ENCODE peak calls at places on chromosome 5, in five cellular contexts. One of them, this sample, is unnamed.

GRCh38 chr5:122351416-122352157 is 39.5 kb downstream of the SNCAIP start:
- DNase-seq in B cell: no peak
- DNase-seq in A172: no peak
- DNase-seq in LoVo: no peak
- DNase-seq in PC-3: no peak
- DNase-seq in this sample: no peak

GRCh38 chr5:123215929-123216702 is 127.1 kb downstream of the PRDM6 start:
- DNase-seq in A172: peak; percentile 9
- DNase-seq in PC-3: no peak
- DNase-seq in B cell: no peak
- DNase-seq in LoVo: no peak
- DNase-seq in this sample: peak; percentile 22

GRCh38 chr5:178249191-178249989 is 16.8 kb upstream of the PHYKPL start:
- DNase-seq in A172: no peak
- DNase-seq in PC-3: peak; percentile 59
- DNase-seq in LoVo: no peak
- DNase-seq in B cell: no peak
- DNase-seq in this sample: peak; percentile 81

GRCh38 chr5:91955610-91956009 is 572.5 kb upstream of the ARRDC3 start:
- DNase-seq in A172: peak; percentile 30
- DNase-seq in B cell: no peak
- DNase-seq in LoVo: no peak
- DNase-seq in PC-3: no peak
- DNase-seq in this sample: peak; percentile 30

GRCh38 chr5:77606279-77606678 is 32.2 kb downstream of the OTP start:
- DNase-seq in PC-3: no peak
- DNase-seq in B cell: no peak
- DNase-seq in LoVo: no peak
- DNase-seq in A172: no peak
- DNase-seq in this sample: no peak

GRCh38 chr5:52743970-52744369 is 43.7 kb upstream of the ITGA1 start:
- DNase-seq in LoVo: no peak
- DNase-seq in A172: no peak
- DNase-seq in B cell: no peak
- DNase-seq in PC-3: no peak
- DNase-seq in this sample: peak; percentile 76

GRCh38 chr5:9251379-9251980 is 294.4 kb downstream of the SEMA5A start:
- DNase-seq in PC-3: peak; percentile 73
- DNase-seq in A172: peak; percentile 17
- DNase-seq in LoVo: no peak
- DNase-seq in B cell: no peak
- DNase-seq in this sample: peak; percentile 45

GRCh38 chr5:88145603-88146467 is 122.8 kb downstream of the TMEM161B start:
- DNase-seq in A172: no peak
- DNase-seq in LoVo: no peak
- DNase-seq in PC-3: no peak
- DNase-seq in B cell: peak; percentile 4
- DNase-seq in this sample: peak; percentile 80

GRCh38 chr5:1542755-1543154 is 19.0 kb upstream of the LPCAT1 start:
- DNase-seq in PC-3: peak; percentile 98
- DNase-seq in LoVo: peak; percentile 93
- DNase-seq in A172: peak; percentile 92
- DNase-seq in B cell: no peak
- DNase-seq in this sample: peak; percentile 90

GRCh38 chr5:59810041-59810440 is 83.5 kb downstream of the PDE4D start:
- DNase-seq in PC-3: peak; percentile 55
- DNase-seq in A172: peak; percentile 63
- DNase-seq in LoVo: peak; percentile 80
- DNase-seq in B cell: peak; percentile 82
- DNase-seq in this sample: peak; percentile 70

GRCh38 chr5:115419794-115420585 is 123.5 kb upstream of the CCDC112 start:
- DNase-seq in A172: peak; percentile 96
- DNase-seq in PC-3: peak; percentile 94
- DNase-seq in B cell: no peak
- DNase-seq in LoVo: peak; percentile 87
- DNase-seq in this sample: peak; percentile 95

GRCh38 chr5:112930082-112930344 is 8.0 kb upstream of the REEP5 start:
- DNase-seq in A172: no peak
- DNase-seq in B cell: peak; percentile 71
- DNase-seq in PC-3: no peak
- DNase-seq in LoVo: no peak
- DNase-seq in this sample: no peak